ENCODE peak calls at places on chromosomes 13 and 19, in four cellular contexts. One of them, this sample, is unnamed.

GRCh38 chr13:52447354-52447753 is 3.1 kb downstream of the VPS36 start:
- DNase-seq in K562: no peak
- DNase-seq in HepG2: no peak
- DNase-seq in H1: no peak
- DNase-seq in this sample: no peak

GRCh38 chr13:73903561-73903960 is 230.6 kb downstream of the KLF12 start:
- DNase-seq in H1: peak; percentile 71
- DNase-seq in K562: no peak
- DNase-seq in HepG2: no peak
- DNase-seq in this sample: no peak

GRCh38 chr19:36103842-36104552 is 6.9 kb upstream of the OVOL3 start:
- DNase-seq in K562: peak; percentile 69
- DNase-seq in H1: no peak
- DNase-seq in HepG2: no peak
- DNase-seq in this sample: no peak

GRCh38 chr13:46324976-46325375 is 62.1 kb downstream of the RUBCNL start:
- DNase-seq in H1: no peak
- DNase-seq in K562: no peak
- DNase-seq in HepG2: no peak
- DNase-seq in this sample: no peak

GRCh38 chr19:48473161-48473966 is 4.2 kb downstream of the CYTH2 start:
- DNase-seq in HepG2: no peak
- DNase-seq in H1: no peak
- DNase-seq in K562: no peak
- DNase-seq in this sample: no peak

GRCh38 chr13:27980280-27980998 is 8.1 kb downstream of the URAD start:
- DNase-seq in HepG2: no peak
- DNase-seq in H1: peak; percentile 65
- DNase-seq in K562: no peak
- DNase-seq in this sample: no peak

GRCh38 chr13:114279146-114279545 is 2.3 kb upstream of the UPF3A start:
- DNase-seq in K562: peak; percentile 18
- DNase-seq in HepG2: no peak
- DNase-seq in H1: no peak
- DNase-seq in this sample: no peak

GRCh38 chr13:110017379-110017778 is 231.0 kb upstream of the IRS2 start:
- DNase-seq in HepG2: no peak
- DNase-seq in H1: no peak
- DNase-seq in K562: no peak
- DNase-seq in this sample: peak; percentile 74

GRCh38 chr19:38494379-38494778 is 60.9 kb downstream of the RYR1 start:
- DNase-seq in H1: no peak
- DNase-seq in K562: no peak
- DNase-seq in HepG2: no peak
- DNase-seq in this sample: no peak

GRCh38 chr19:40612831-40613668 is 11.9 kb downstream of the LTBP4 start:
- DNase-seq in K562: peak; percentile 89
- DNase-seq in HepG2: no peak
- DNase-seq in H1: peak; percentile 99
- DNase-seq in this sample: no peak

GRCh38 chr13:22278336-22278929 is 607.6 kb downstream of the FGF9 start:
- DNase-seq in HepG2: peak; percentile 2
- DNase-seq in K562: no peak
- DNase-seq in H1: peak; percentile 67
- DNase-seq in this sample: peak; percentile 34

GRCh38 chr13:40792284-40793051 is 3.1 kb downstream of the SLC25A15 start:
- DNase-seq in HepG2: no peak
- DNase-seq in H1: no peak
- DNase-seq in K562: no peak
- DNase-seq in this sample: no peak

GRCh38 chr19:41339936-41340335 is 13.8 kb downstream of the TGFB1 start:
- DNase-seq in HepG2: no peak
- DNase-seq in K562: no peak
- DNase-seq in H1: no peak
- DNase-seq in this sample: no peak

GRCh38 chr13:85896516-85897450 is 97.6 kb upstream of the SLITRK6 start:
- DNase-seq in HepG2: no peak
- DNase-seq in K562: no peak
- DNase-seq in H1: no peak
- DNase-seq in this sample: no peak

GRCh38 chr19:18743281-18743825 is 47.8 kb downstream of the COMP start:
- DNase-seq in K562: peak; percentile 88
- DNase-seq in H1: no peak
- DNase-seq in HepG2: no peak
- DNase-seq in this sample: no peak

GRCh38 chr19:10271543-10272086 is 695 bp downstream of the ICAM1 start:
- DNase-seq in K562: peak; percentile 43
- DNase-seq in HepG2: no peak
- DNase-seq in H1: no peak
- DNase-seq in this sample: no peak

GRCh38 chr13:110411316-110412105 is 104.4 kb downstream of the COL4A2 start:
- DNase-seq in HepG2: no peak
- DNase-seq in K562: no peak
- DNase-seq in H1: no peak
- DNase-seq in this sample: no peak

GRCh38 chr19:32460476-32460875 is 54.9 kb downstream of the DPY19L3 start:
- DNase-seq in HepG2: no peak
- DNase-seq in H1: no peak
- DNase-seq in K562: no peak
- DNase-seq in this sample: no peak

GRCh38 chr13:99496322-99497142 is 4.7 kb upstream of the TM9SF2 start:
- DNase-seq in K562: no peak
- DNase-seq in H1: no peak
- DNase-seq in HepG2: peak; percentile 98
- DNase-seq in this sample: peak; percentile 36

GRCh38 chr13:20430296-20430695 is 95.4 kb downstream of the CRYL1 start:
- DNase-seq in H1: no peak
- DNase-seq in K562: no peak
- DNase-seq in HepG2: no peak
- DNase-seq in this sample: no peak

GRCh38 chr13:43054803-43055802 is 31.7 kb downstream of the DNAJC15 start:
- DNase-seq in K562: no peak
- DNase-seq in H1: no peak
- DNase-seq in HepG2: peak; percentile 75
- DNase-seq in this sample: no peak

GRCh38 chr13:84481958-84482357 is 599.7 kb upstream of the SLITRK1 start:
- DNase-seq in K562: no peak
- DNase-seq in H1: no peak
- DNase-seq in HepG2: no peak
- DNase-seq in this sample: no peak

GRCh38 chr13:24063281-24063851 is 97.2 kb upstream of the SPATA13 start:
- DNase-seq in H1: no peak
- DNase-seq in K562: no peak
- DNase-seq in HepG2: no peak
- DNase-seq in this sample: no peak

GRCh38 chr13:41177616-41178015 is 16.8 kb downstream of the KBTBD7 start:
- DNase-seq in HepG2: no peak
- DNase-seq in K562: no peak
- DNase-seq in H1: no peak
- DNase-seq in this sample: no peak

GRCh38 chr13:72808917-72809500 is 27.1 kb downstream of the PIBF1 start:
- DNase-seq in HepG2: peak; percentile 9
- DNase-seq in K562: peak; percentile 9
- DNase-seq in H1: no peak
- DNase-seq in this sample: no peak

DNA sequence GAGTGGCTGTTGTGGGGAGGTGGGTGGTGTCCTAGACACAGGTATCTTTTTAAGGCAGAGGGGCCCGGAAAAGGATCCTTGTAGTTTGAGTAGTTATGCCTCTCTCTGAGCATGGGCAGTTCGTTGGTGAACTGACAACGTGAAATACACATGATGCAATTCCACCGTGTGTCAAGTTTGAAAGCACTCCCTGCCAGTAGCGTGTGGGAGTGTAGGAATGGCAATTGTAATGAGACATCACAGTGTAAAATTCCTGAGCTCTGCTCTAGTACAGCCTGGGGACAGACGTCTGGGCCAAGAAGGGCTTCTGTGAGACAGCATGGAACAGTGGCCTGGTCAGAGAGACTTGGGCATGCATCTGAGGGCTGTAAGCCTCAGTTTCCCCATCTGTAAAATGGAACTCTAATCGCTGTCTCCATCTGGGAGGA is 10.4 kb upstream of the ASF1B start:
- DNase-seq in H1: no peak
- DNase-seq in HepG2: no peak
- DNase-seq in K562: no peak
- DNase-seq in this sample: no peak
- TF ChIP-seq FOSL1 in H1: no peak
- TF ChIP-seq FOSL1 in HepG2: no peak
- TF ChIP-seq FOSL1 in K562: no peak
- TF ChIP-seq FOSL1 in this sample: no peak

GRCh38 chr19:58466760-58467589 is at the start of gene ZNF324:
- DNase-seq in HepG2: peak; percentile 94
- DNase-seq in H1: peak; percentile 98
- DNase-seq in K562: peak; percentile 96
- DNase-seq in this sample: peak; percentile 93
- TF ChIP-seq POLR2A in HepG2: peak; percentile 74
- TF ChIP-seq POLR2A in H1: no peak
- TF ChIP-seq POLR2A in K562: peak; percentile 79
- TF ChIP-seq POLR2A in this sample: no peak

GRCh38 chr13:102089177-102089576 is 312.7 kb downstream of the FGF14 start:
- DNase-seq in HepG2: no peak
- DNase-seq in K562: no peak
- DNase-seq in H1: no peak
- DNase-seq in this sample: no peak
- H3K27ac ChIP-seq in HepG2: no peak overlapping the region
- H3K27ac ChIP-seq in K562: no peak overlapping the region
- H3K27ac ChIP-seq in H1: no peak overlapping the region
- H3K27ac ChIP-seq in this sample: no peak overlapping the region

GRCh38 chr19:42421591-42422031 is 5.6 kb downstream of the LIPE start:
- DNase-seq in H1: no peak
- DNase-seq in K562: no peak
- DNase-seq in HepG2: no peak
- DNase-seq in this sample: no peak

GRCh38 chr19:42424345-42424707 is 2.9 kb downstream of the LIPE start:
- DNase-seq in K562: no peak
- DNase-seq in H1: no peak
- DNase-seq in HepG2: no peak
- DNase-seq in this sample: no peak

GRCh38 chr19:42423462-42424344 is 3.5 kb downstream of the LIPE start:
- DNase-seq in H1: peak; percentile 96
- DNase-seq in HepG2: no peak
- DNase-seq in K562: no peak
- DNase-seq in this sample: peak; percentile 84

GRCh38 chr19:42422092-42422575 is 5.1 kb downstream of the LIPE start:
- DNase-seq in K562: no peak
- DNase-seq in H1: no peak
- DNase-seq in HepG2: no peak
- DNase-seq in this sample: no peak

DNA sequence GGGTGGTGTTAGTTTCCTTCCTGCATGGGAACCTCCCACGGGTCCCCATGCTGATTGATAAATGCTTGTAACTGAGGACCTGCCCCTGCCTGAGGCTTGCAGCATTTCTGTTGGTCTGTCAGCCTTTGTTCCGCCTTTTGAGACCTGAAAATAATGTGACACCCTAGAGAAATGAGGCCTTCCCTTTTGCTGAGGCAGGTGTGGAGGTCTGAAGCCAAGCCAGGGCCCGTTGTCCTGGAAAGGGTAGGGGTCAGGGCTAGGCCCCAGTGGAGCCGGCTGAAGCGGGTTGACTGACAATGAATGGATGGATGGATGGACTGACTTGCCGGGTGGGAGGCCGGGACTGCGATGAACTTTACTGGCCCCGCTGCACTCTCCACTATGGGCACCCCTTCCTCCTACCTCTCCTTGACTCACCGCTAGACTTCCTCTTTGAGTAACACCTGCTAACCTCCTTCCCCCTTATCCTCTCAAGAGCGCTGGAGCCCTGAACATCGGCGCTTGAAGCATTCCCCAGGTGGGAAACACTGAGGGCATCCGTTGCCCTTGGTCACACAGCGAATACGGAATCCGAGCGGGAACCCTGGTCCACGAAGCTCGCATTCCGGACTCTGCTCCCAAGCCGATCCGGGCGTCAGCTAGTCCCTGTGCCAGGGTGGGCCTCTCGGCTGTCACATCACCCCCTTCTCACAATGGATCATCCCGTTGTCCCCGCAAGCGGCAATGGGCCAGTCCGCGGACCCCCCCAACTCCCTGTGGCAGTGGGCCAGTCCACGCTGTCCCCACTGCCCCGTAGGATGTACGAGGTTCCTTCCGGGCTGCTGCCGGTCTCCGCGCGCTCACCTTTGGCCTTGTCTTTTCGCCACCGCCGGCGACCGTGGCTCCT is 4.4 kb downstream of the LIPE start:
- DNase-seq in HepG2: peak; percentile 59
- DNase-seq in K562: no peak
- DNase-seq in H1: no peak
- DNase-seq in this sample: no peak
- TF ChIP-seq FOSL1 in HepG2: no peak
- TF ChIP-seq FOSL1 in K562: no peak
- TF ChIP-seq FOSL1 in H1: no peak
- TF ChIP-seq FOSL1 in this sample: no peak

DNA sequence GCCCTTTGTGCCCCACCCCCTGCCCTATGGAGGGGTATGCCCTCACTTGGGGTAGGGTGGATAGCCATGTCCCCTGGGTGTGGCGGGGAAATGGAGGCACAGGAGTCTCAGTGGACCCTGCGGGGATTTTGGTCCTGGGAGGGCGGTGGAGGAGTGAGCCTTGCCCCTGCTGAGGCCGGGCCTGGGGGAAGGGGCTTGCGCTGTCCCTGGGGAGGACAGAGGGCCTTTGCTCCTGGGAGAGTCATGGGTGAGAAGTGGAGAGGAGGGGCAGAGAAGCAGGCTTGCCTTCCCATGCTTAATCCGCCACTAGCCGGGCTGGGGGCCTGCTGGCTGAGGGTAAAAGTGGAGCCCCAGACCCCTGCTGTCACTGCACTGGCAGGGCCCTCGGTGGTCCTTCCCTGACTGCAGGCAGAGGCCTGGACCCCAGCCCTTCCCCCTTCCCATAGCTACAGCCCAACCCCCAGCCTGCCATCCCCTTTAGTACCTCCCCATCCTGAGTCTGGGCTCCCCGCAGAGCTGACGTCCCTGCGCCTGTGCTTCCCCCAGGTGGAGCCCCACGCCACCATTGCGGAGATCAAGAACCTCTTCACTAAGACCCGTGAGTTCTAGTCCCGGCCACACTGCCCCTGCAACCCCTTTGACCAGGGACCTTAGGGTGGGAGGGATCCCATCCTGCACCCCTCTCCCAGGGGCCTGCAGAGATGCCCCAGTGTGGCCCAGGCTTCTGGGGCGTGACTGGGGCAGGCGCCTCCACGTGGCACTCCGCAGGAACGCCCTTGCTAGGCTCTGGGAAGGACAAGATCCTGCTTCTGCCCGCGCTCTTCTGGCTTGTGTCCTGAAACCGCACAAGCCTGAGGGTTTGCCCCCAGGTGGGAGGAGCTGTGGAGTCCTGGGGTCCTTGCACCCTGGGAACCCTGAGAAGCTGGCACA is 8.9 kb downstream of the NDUFB7 start:
- DNase-seq in K562: no peak
- DNase-seq in H1: peak; percentile 67
- DNase-seq in HepG2: no peak
- DNase-seq in this sample: no peak
- TF ChIP-seq POLR2A in K562: no peak
- TF ChIP-seq POLR2A in H1: no peak
- TF ChIP-seq POLR2A in HepG2: no peak
- TF ChIP-seq POLR2A in this sample: no peak

GRCh38 chr13:104015646-104016396 is 949.6 kb upstream of the SLC10A2 start:
- DNase-seq in HepG2: no peak
- DNase-seq in K562: no peak
- DNase-seq in H1: no peak
- DNase-seq in this sample: no peak
- H3K27ac ChIP-seq in HepG2: no peak overlapping the region
- H3K27ac ChIP-seq in K562: no peak overlapping the region
- H3K27ac ChIP-seq in H1: no peak overlapping the region
- H3K27ac ChIP-seq in this sample: no peak overlapping the region